ENCODE peak calls at places on chromosomes 7 and 10, in four cellular contexts. I, X, N and L are unnamed samples. For H3K4me1, the result is how much of the 10 kb centered on the place peaks cover.

GRCh38 chr7:30694774-30695721 is 12.8 kb upstream of the CRHR2 start:
- ATAC-seq in N (no peak), X (no peak), I (no peak), L (no peak)

GRCh38 chr7:70829221-70830059 is 302.5 kb upstream of the GALNT17 start:
- ATAC-seq in I (no peak), X (peak), N (peak), L (peak)

GRCh38 chr10:97828721-97829120 is 20.9 kb upstream of the GOLGA7B start:
- ATAC-seq in X (peak), N (no peak), I (no peak), L (no peak)

GRCh38 chr7:28083159-28083997 is 97.2 kb downstream of the JAZF1 start:
- ATAC-seq in I (peak), X (peak), N (no peak), L (peak)

GRCh38 chr10:13105184-13105583 is 5.2 kb downstream of the OPTN start:
- ATAC-seq in N (no peak), X (no peak), I (no peak), L (no peak)

GRCh38 chr7:3943265-3943664 is 642.2 kb downstream of the SDK1 start:
- ATAC-seq in X (no peak), N (no peak), I (no peak), L (no peak)

GRCh38 chr7:117011419-117012260 is 58.3 kb downstream of the ST7 start:
- ATAC-seq in N (no peak), X (peak), I (no peak), L (no peak)

GRCh38 chr7:2001601-2002442 is 230.9 kb downstream of the MAD1L1 start:
- ATAC-seq in I (no peak), X (no peak), N (no peak), L (no peak)

GRCh38 chr10:59283456-59284082 is 78.8 kb downstream of the FAM13C start:
- ATAC-seq in N (no peak), X (no peak), I (no peak), L (no peak)

GRCh38 chr10:29470355-29470705 is 164.4 kb downstream of the SVIL start:
- ATAC-seq in I (no peak), N (peak), X (peak), L (peak)

GRCh38 chr7:119895320-119895719 is 377.7 kb upstream of the KCND2 start:
- ATAC-seq in X (no peak), N (no peak), I (no peak), L (no peak)

GRCh38 chr7:50369408-50370026 is 65.0 kb downstream of the IKZF1 start:
- ATAC-seq in X (no peak), N (no peak), I (no peak), L (no peak)

GRCh38 chr7:10720042-10720441 is 253.6 kb upstream of the PHF14 start:
- ATAC-seq in N (no peak), X (no peak), I (no peak), L (no peak)

GRCh38 chr10:132418520-132419416 is 21.8 kb downstream of the PWWP2B start:
- ATAC-seq in X (peak), N (peak), I (peak), L (peak)

GRCh38 chr10:75876710-75877109 is 445.3 kb downstream of the LRMDA start:
- ATAC-seq in N (no peak), X (no peak), I (no peak), L (no peak)

GRCh38 chr7:131302876-131303707 is 24.6 kb upstream of the MKLN1 start:
- ATAC-seq in X (peak), I (no peak), N (peak), L (no peak)
- TF ChIP-seq CTCF in X (peak), I (peak), N (peak), L (peak)

GRCh38 chr10:44949127-44949802 is 10.3 kb upstream of the RASSF4 start:
- ATAC-seq in N (peak), X (peak), I (no peak), L (no peak)

GRCh38 chr10:44949915-44950314 is 9.7 kb upstream of the RASSF4 start:
- ATAC-seq in I (no peak), X (no peak), N (peak), L (no peak)

GRCh38 chr10:44950326-44951225 is 9.0 kb upstream of the RASSF4 start:
- ATAC-seq in I (no peak), N (peak), X (no peak), L (no peak)

GRCh38 chr10:44947356-44948152 is 12.0 kb upstream of the RASSF4 start:
- ATAC-seq in I (peak), X (no peak), N (no peak), L (no peak)

DNA sequence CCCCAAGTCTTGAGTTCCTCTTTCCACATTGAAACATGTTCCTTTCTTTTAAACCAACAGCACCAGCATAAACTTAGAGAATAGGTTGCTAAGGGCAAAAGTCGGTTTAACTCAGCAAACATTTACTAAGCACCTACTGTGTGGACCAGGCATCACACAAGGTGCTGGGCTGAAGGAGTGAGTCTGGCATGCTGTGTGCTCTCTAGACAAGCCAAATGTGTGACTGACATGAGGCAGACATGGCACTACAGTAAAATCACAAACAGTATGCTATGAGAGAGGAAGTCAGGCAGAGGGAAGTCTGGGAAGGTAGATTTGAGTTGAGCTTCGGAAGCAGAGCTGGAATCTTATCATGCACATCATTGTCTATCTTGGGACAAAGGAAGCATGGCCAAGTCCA is 10.9 kb upstream of the RASSF4 start:
- ATAC-seq in I (no peak), X (no peak), N (peak), L (no peak)
- H3K4me1 ChIP-seq in I (under half), X (under half), N (half or more), L (under half)

GRCh38 chr7:85004402-85004801 is 182.5 kb downstream of the SEMA3D start:
- ATAC-seq in N (no peak), X (peak), I (no peak), L (no peak)

GRCh38 chr7:85014936-85015335 is 171.9 kb downstream of the SEMA3D start:
- ATAC-seq in N (no peak), I (no peak), X (no peak), L (no peak)

GRCh38 chr7:85006754-85007153 is 180.1 kb downstream of the SEMA3D start:
- ATAC-seq in X (no peak), N (no peak), I (no peak), L (no peak)

GRCh38 chr7:85010306-85010705 is 176.6 kb downstream of the SEMA3D start:
- ATAC-seq in X (no peak), N (no peak), I (no peak), L (no peak)
- TF ChIP-seq CTCF in X (no peak), N (no peak), I (no peak), L (no peak)

DNA sequence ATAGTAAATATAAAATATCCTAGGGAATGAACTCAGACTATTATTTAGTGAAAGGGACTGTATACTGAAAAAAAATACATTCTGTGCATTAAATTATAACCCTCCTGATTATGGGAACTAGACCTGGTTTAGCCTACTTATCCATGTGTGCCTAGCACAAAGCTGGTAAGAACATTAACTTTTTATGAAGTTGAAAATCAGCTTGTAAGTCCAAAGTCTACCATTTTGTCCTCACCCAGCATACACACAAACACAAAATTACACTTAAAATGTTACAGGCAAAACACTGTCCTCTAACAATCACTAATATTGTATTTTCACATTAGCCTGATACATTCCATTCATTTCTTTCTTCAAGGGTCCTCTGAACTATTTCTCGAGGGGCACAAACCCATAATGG is 19.9 kb upstream of the NEBL start:
- ATAC-seq in I (no peak), X (no peak), N (no peak), L (no peak)
- H3K4me1 ChIP-seq in I (under half), X (under half), N (under half), L (under half)

DNA sequence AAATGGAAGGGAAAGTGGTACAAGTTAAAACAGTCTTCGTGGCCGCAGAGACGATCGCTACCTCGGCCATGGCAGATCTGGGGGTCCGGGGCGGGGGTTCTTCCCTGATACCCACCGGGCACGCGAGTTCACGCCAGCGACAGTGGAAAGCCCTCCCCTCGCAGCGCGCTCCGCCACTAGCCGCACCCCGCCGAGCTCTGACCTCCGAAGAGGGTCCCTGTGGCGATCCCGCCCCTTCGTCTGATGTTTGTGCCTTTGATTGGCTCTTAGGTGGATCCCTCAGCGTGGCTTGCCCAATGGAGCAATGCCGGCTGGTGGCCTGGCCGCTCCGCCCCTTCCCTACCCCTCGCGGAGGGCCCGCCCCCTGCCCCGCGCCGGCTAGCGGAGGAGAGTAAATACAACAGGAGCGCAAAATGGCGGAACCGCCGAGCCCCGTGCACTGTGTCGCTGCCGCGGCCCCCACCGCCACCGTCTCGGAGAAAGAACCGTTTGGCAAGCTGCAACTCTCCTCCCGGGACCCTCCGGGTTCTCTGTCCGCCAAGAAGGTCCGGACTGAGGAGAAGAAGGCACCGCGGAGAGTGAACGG is at the start of gene RSBN1L:
- ATAC-seq in X (peak), N (peak), I (peak), L (peak)
- TF ChIP-seq CTCF in X (no peak), N (peak), I (peak), L (peak)

DNA sequence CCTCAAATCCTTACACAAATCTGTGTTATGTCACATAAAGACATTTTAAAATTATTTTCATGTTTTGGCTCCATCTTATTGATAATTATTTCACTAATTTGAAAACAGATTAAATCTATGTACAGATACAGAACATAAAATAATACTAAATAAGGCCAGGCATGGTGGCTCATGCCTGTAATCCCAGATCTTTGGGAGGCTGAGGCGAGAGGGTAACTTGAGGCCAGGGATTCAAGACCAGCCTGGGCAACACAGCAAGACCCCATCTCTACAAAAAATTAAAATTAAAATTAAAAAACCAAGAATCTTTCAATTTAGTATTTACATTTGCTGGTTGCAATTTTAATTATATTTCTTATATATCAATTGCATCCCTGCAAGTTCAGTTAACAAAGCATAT is 246.4 kb upstream of the MKLN1 start:
- ATAC-seq in I (no peak), X (no peak), N (no peak), L (no peak)
- H3K4me1 ChIP-seq in I (under half), X (under half), N (half or more), L (under half)